ENCODE peak calls at places on chromosomes 1 and 21, in four cellular contexts. One of them, this sample, is unnamed.

GRCh38 chr1:181769846-181770245 is 286.5 kb downstream of the CACNA1E start:
- DNase-seq in coronary artery: no peak
- DNase-seq in left ventricle myocardium inferior: no peak
- DNase-seq in astrocyte: no peak
- DNase-seq in this sample: no peak

GRCh38 chr1:87226341-87226760 is 102.3 kb upstream of the LMO4 start:
- DNase-seq in coronary artery: peak
- DNase-seq in left ventricle myocardium inferior: peak
- DNase-seq in astrocyte: peak
- DNase-seq in this sample: peak

GRCh38 chr1:32390904-32391480 is 3.2 kb downstream of the BSDC1 start:
- DNase-seq in coronary artery: no peak
- DNase-seq in left ventricle myocardium inferior: no peak
- DNase-seq in astrocyte: no peak
- DNase-seq in this sample: no peak

GRCh38 chr1:109928591-109929111 is 18.0 kb downstream of the CSF1 start:
- DNase-seq in coronary artery: peak
- DNase-seq in left ventricle myocardium inferior: peak
- DNase-seq in astrocyte: peak
- DNase-seq in this sample: peak

GRCh38 chr1:2237773-2238172 is 9.7 kb downstream of the SKI start:
- DNase-seq in coronary artery: peak
- DNase-seq in left ventricle myocardium inferior: no peak
- DNase-seq in astrocyte: no peak
- DNase-seq in this sample: peak

GRCh38 chr1:116665001-116665400 is 2.5 kb downstream of the IGSF3 start:
- DNase-seq in coronary artery: no peak
- DNase-seq in left ventricle myocardium inferior: no peak
- DNase-seq in astrocyte: no peak
- DNase-seq in this sample: no peak

GRCh38 chr1:114178940-114179339 is 25.3 kb upstream of the SYT6 start:
- DNase-seq in coronary artery: no peak
- DNase-seq in left ventricle myocardium inferior: no peak
- DNase-seq in astrocyte: no peak
- DNase-seq in this sample: no peak

GRCh38 chr1:24928631-24929090 is 1.4 kb downstream of the RUNX3 start:
- DNase-seq in coronary artery: no peak
- DNase-seq in left ventricle myocardium inferior: no peak
- DNase-seq in astrocyte: no peak
- DNase-seq in this sample: no peak

GRCh38 chr1:96409689-96410088 is 311.9 kb upstream of the PTBP2 start:
- DNase-seq in coronary artery: no peak
- DNase-seq in left ventricle myocardium inferior: no peak
- DNase-seq in astrocyte: no peak
- DNase-seq in this sample: no peak

GRCh38 chr1:205328476-205328875 is 6.9 kb upstream of the NUAK2 start:
- DNase-seq in coronary artery: no peak
- DNase-seq in left ventricle myocardium inferior: no peak
- DNase-seq in astrocyte: no peak
- DNase-seq in this sample: no peak

GRCh38 chr1:208112380-208112779 is 131.8 kb downstream of the PLXNA2 start:
- DNase-seq in coronary artery: no peak
- DNase-seq in left ventricle myocardium inferior: no peak
- DNase-seq in astrocyte: no peak
- DNase-seq in this sample: no peak

GRCh38 chr1:16888806-16889178 is 7.0 kb upstream of the RNU1-2 start:
- DNase-seq in coronary artery: no peak
- DNase-seq in left ventricle myocardium inferior: no peak
- DNase-seq in astrocyte: no peak
- DNase-seq in this sample: peak

GRCh38 chr1:236063919-236064673 is 794 bp downstream of the NID1 start:
- DNase-seq in coronary artery: peak
- DNase-seq in left ventricle myocardium inferior: peak
- DNase-seq in astrocyte: peak
- DNase-seq in this sample: peak

GRCh38 chr21:35006248-35006647 is 42.9 kb downstream of the RUNX1 start:
- DNase-seq in coronary artery: no peak
- DNase-seq in left ventricle myocardium inferior: no peak
- DNase-seq in astrocyte: no peak
- DNase-seq in this sample: no peak

GRCh38 chr1:201554789-201555592 is 16.1 kb downstream of the NAV1 start:
- DNase-seq in coronary artery: peak
- DNase-seq in left ventricle myocardium inferior: no peak
- DNase-seq in astrocyte: no peak
- DNase-seq in this sample: no peak

GRCh38 chr1:111605553-111605952 is 14.0 kb upstream of the RAP1A start:
- DNase-seq in coronary artery: no peak
- DNase-seq in left ventricle myocardium inferior: peak
- DNase-seq in astrocyte: peak
- DNase-seq in this sample: peak

GRCh38 chr1:116130376-116130775 is 19.2 kb downstream of the MAB21L3 start:
- DNase-seq in coronary artery: no peak
- DNase-seq in left ventricle myocardium inferior: no peak
- DNase-seq in astrocyte: no peak
- DNase-seq in this sample: no peak

GRCh38 chr1:185912504-185912903 is 178.3 kb downstream of the HMCN1 start:
- DNase-seq in coronary artery: no peak
- DNase-seq in left ventricle myocardium inferior: no peak
- DNase-seq in astrocyte: no peak
- DNase-seq in this sample: no peak

GRCh38 chr1:70567167-70567566 is 156.1 kb downstream of the CTH start:
- DNase-seq in coronary artery: no peak
- DNase-seq in left ventricle myocardium inferior: no peak
- DNase-seq in astrocyte: no peak
- DNase-seq in this sample: no peak

GRCh38 chr21:43916691-43917514 is 51.9 kb downstream of the AGPAT3 start:
- DNase-seq in coronary artery: no peak
- DNase-seq in left ventricle myocardium inferior: no peak
- DNase-seq in astrocyte: no peak
- DNase-seq in this sample: no peak

GRCh38 chr1:5501206-5501980 is 490.8 kb downstream of the NPHP4 start:
- DNase-seq in coronary artery: no peak
- DNase-seq in left ventricle myocardium inferior: no peak
- DNase-seq in astrocyte: no peak
- DNase-seq in this sample: no peak

GRCh38 chr1:46008585-46008984 is 123.8 kb downstream of the PIK3R3 start:
- DNase-seq in coronary artery: peak
- DNase-seq in left ventricle myocardium inferior: no peak
- DNase-seq in astrocyte: no peak
- DNase-seq in this sample: no peak
- TF ChIP-seq CTCF in coronary artery: no peak
- TF ChIP-seq CTCF in left ventricle myocardium inferior: no peak
- TF ChIP-seq CTCF in astrocyte: no peak
- TF ChIP-seq CTCF in this sample: no peak

GRCh38 chr1:183710734-183711133 is 57.6 kb upstream of the APOBEC4 start:
- DNase-seq in coronary artery: no peak
- DNase-seq in left ventricle myocardium inferior: no peak
- DNase-seq in astrocyte: no peak
- DNase-seq in this sample: no peak

GRCh38 chr1:183716286-183716685 is 63.2 kb upstream of the APOBEC4 start:
- DNase-seq in coronary artery: no peak
- DNase-seq in left ventricle myocardium inferior: no peak
- DNase-seq in astrocyte: no peak
- DNase-seq in this sample: no peak

GRCh38 chr1:183710333-183710732 is 57.2 kb upstream of the APOBEC4 start:
- DNase-seq in coronary artery: no peak
- DNase-seq in left ventricle myocardium inferior: no peak
- DNase-seq in astrocyte: no peak
- DNase-seq in this sample: no peak

GRCh38 chr1:183711165-183711678 is 58.1 kb upstream of the APOBEC4 start:
- DNase-seq in coronary artery: no peak
- DNase-seq in left ventricle myocardium inferior: no peak
- DNase-seq in astrocyte: no peak
- DNase-seq in this sample: no peak

GRCh38 chr1:183711691-183712401 is 58.7 kb upstream of the APOBEC4 start:
- DNase-seq in coronary artery: no peak
- DNase-seq in left ventricle myocardium inferior: peak
- DNase-seq in astrocyte: peak
- DNase-seq in this sample: peak
- H3K4me3 ChIP-seq in coronary artery: no peak
- H3K4me3 ChIP-seq in left ventricle myocardium inferior: no peak
- H3K4me3 ChIP-seq in astrocyte: no peak
- H3K4me3 ChIP-seq in this sample: no peak

GRCh38 chr1:222643937-222644648 is 26.2 kb downstream of the MIA3 start:
- DNase-seq in coronary artery: peak
- DNase-seq in left ventricle myocardium inferior: peak
- DNase-seq in astrocyte: peak
- DNase-seq in this sample: peak
- TF ChIP-seq CTCF in coronary artery: no peak
- TF ChIP-seq CTCF in left ventricle myocardium inferior: no peak
- TF ChIP-seq CTCF in astrocyte: no peak
- TF ChIP-seq CTCF in this sample: no peak

GRCh38 chr1:41751804-41752513 is 166.8 kb downstream of the HIVEP3 start:
- DNase-seq in coronary artery: no peak
- DNase-seq in left ventricle myocardium inferior: no peak
- DNase-seq in astrocyte: peak
- DNase-seq in this sample: peak
- H3K4me3 ChIP-seq in coronary artery: no peak
- H3K4me3 ChIP-seq in left ventricle myocardium inferior: no peak
- H3K4me3 ChIP-seq in astrocyte: no peak
- H3K4me3 ChIP-seq in this sample: no peak

DNA sequence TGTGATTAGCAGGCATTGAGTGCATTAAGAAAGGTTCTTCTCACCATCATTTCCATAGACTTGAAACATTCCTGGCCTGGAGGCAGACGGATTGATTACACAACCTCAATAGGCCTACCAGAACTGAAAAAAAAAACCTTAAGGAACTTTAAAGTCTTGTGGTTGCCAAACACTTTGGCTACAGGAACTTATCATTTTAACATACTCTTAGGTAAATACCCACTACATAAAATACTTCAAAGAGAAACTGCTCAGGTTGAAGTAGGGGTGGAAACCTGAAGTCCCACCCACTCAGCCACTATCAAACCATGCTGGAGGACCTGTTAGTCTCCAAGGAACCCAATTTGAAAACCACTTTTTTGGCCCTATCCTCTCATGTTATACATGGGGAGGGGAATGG is 22.4 kb upstream of the HMGB4 start:
- DNase-seq in coronary artery: no peak
- DNase-seq in left ventricle myocardium inferior: no peak
- DNase-seq in astrocyte: peak
- DNase-seq in this sample: no peak
- TF ChIP-seq CTCF in coronary artery: no peak
- TF ChIP-seq CTCF in left ventricle myocardium inferior: no peak
- TF ChIP-seq CTCF in astrocyte: no peak
- TF ChIP-seq CTCF in this sample: no peak

GRCh38 chr1:160282807-160283206 is 2.1 kb downstream of the PEX19 start:
- DNase-seq in coronary artery: no peak
- DNase-seq in left ventricle myocardium inferior: no peak
- DNase-seq in astrocyte: no peak
- DNase-seq in this sample: no peak

GRCh38 chr1:160284782-160285344 is at the start of gene PEX19:
- DNase-seq in coronary artery: peak
- DNase-seq in left ventricle myocardium inferior: peak
- DNase-seq in astrocyte: peak
- DNase-seq in this sample: peak

GRCh38 chr1:160284220-160284781 is 632 bp downstream of the PEX19 start:
- DNase-seq in coronary artery: no peak
- DNase-seq in left ventricle myocardium inferior: no peak
- DNase-seq in astrocyte: peak
- DNase-seq in this sample: peak

GRCh38 chr1:160285506-160285905 is 573 bp upstream of the PEX19 start:
- DNase-seq in coronary artery: no peak
- DNase-seq in left ventricle myocardium inferior: no peak
- DNase-seq in astrocyte: no peak
- DNase-seq in this sample: no peak
- H3K4me3 ChIP-seq in coronary artery: peak
- H3K4me3 ChIP-seq in left ventricle myocardium inferior: peak
- H3K4me3 ChIP-seq in astrocyte: peak
- H3K4me3 ChIP-seq in this sample: peak

This sample was measured in choroid plexus epithelial cell.